ENCODE peak calls at places on chromosome 1, in ten cellular contexts. G is CD8-positive, alpha-beta T cell; L is NCI-H82; U is stimulated activated CD8-positive, alpha-beta memory T cell treated with anti-CD3 and anti-CD28 coated beads, Interleukin-15, amount 100 ng/mL, for 4 hours; H is upper lobe of right lung; O is cardiac septum; E is neuronal stem cell; D is AG09319; P is GDM1; W is AG04450. R is an unnamed sample.

GRCh38 chr1:241605146-241605805 is 34.9 kb downstream of the CHML start:
- DNase-seq in G (no peak), L (peak; percentile 49), U (no peak), H (no peak), O (no peak), E (no peak), D (no peak), P (no peak), W (no peak), R (no peak)

GRCh38 chr1:33986389-33987095 is 122.7 kb downstream of the HMGB4 start:
- DNase-seq in G (no peak), L (peak; percentile 23), U (no peak), H (no peak), O (no peak), E (no peak), D (peak; percentile 60), P (no peak), W (no peak), R (no peak)

GRCh38 chr1:160371346-160371631 is 4.4 kb downstream of the NHLH1 start:
- DNase-seq in G (no peak), L (peak; percentile 71), U (no peak), H (no peak), O (no peak), E (no peak), D (no peak), P (no peak), W (no peak), R (no peak)

GRCh38 chr1:1554926-1555915 is 14.8 kb upstream of the TMEM240 start:
- DNase-seq in G (no peak), L (no peak), U (no peak), H (no peak), O (no peak), E (peak; percentile 57), D (no peak), P (no peak), W (no peak), R (no peak)

GRCh38 chr1:232613752-232614381 is 16.1 kb downstream of the SIPA1L2 start:
- DNase-seq in G (no peak), L (no peak), U (no peak), H (no peak), O (no peak), E (no peak), D (no peak), P (no peak), W (peak; percentile 90), R (no peak)

GRCh38 chr1:2014726-2015382 is 4.3 kb upstream of the GABRD start:
- DNase-seq in G (no peak), L (no peak), U (no peak), H (no peak), O (no peak), E (no peak), D (no peak), P (no peak), W (no peak), R (no peak)

GRCh38 chr1:2637472-2637871 is 4.7 kb upstream of the MMEL1 start:
- DNase-seq in G (no peak), L (no peak), U (no peak), H (peak; percentile 46), O (peak; percentile 49), E (no peak), D (no peak), P (no peak), W (no peak), R (no peak)

GRCh38 chr1:217881607-217882332 is 250.6 kb downstream of the SPATA17 start:
- DNase-seq in G (no peak), L (peak; percentile 24), U (no peak), H (no peak), O (no peak), E (no peak), D (no peak), P (no peak), W (no peak), R (no peak)

GRCh38 chr1:228989992-228990827 is 254.9 kb downstream of the RHOU start:
- DNase-seq in G (no peak), L (no peak), U (no peak), H (peak; percentile 73), O (peak; percentile 83), E (no peak), D (no peak), P (peak; percentile 94), W (no peak), R (no peak)

GRCh38 chr1:29706936-29707335 is 470.6 kb downstream of the PTPRU start:
- DNase-seq in G (no peak), L (peak; percentile 94), U (no peak), H (peak; percentile 69), O (peak; percentile 74), E (peak; percentile 72), D (no peak), P (no peak), W (no peak), R (no peak)

R was measured in glomerular endothelial cell.